ENCODE peak calls at places on chromosome 9, in six cellular contexts. K is kidney epithelial cell, N is choroid plexus epithelial cell, I is epithelial cell of esophagus, L is stomach, Z is foreskin fibroblast. J is an unnamed sample.

GRCh38 chr9:88313364-88314220 is 74.7 kb upstream of the SPIN1 start:
- DNase-seq in K (no peak), I (no peak), L (no peak), N (no peak), Z (no peak), J (no peak)

GRCh38 chr9:7862170-7862569 is 62.6 kb upstream of the DMAC1 start:
- DNase-seq in N (no peak), L (no peak), K (no peak), I (peak; percentile 11), Z (no peak), J (no peak)

GRCh38 chr9:124290053-124290581 is 32.4 kb downstream of the NEK6 start:
- DNase-seq in L (peak; percentile 47), Z (no peak), N (no peak), K (no peak), I (no peak), J (no peak)

GRCh38 chr9:137296214-137297059 is 5.6 kb downstream of the NRARP start:
- DNase-seq in L (peak; percentile 67), I (peak; percentile 38), K (no peak), Z (no peak), N (peak; percentile 84), J (peak; percentile 56)

GRCh38 chr9:115524467-115525059 is 406.6 kb upstream of the TNC start:
- DNase-seq in I (peak; percentile 74), K (peak; percentile 34), N (peak; percentile 81), Z (peak; percentile 56), L (no peak), J (peak; percentile 79)

GRCh38 chr9:26470287-26470686 is 422.3 kb downstream of the CAAP1 start:
- DNase-seq in L (no peak), Z (no peak), I (no peak), K (no peak), N (no peak), J (no peak)

GRCh38 chr9:38118862-38119435 is 49.9 kb upstream of the SHB start:
- DNase-seq in N (no peak), Z (no peak), I (no peak), K (no peak), L (no peak), J (no peak)

GRCh38 chr9:112894699-112895098 is 4.0 kb upstream of the SLC46A2 start:
- DNase-seq in I (no peak), N (no peak), Z (no peak), L (no peak), K (no peak), J (no peak)

GRCh38 chr9:123420560-123421210 is 64.7 kb downstream of the CRB2 start:
- DNase-seq in Z (no peak), K (no peak), I (no peak), L (no peak), N (no peak), J (no peak)

GRCh38 chr9:87725356-87725899 is 491 bp upstream of the CTSL start:
- DNase-seq in K (no peak), Z (no peak), N (peak; percentile 61), L (no peak), I (peak; percentile 6), J (no peak)

GRCh38 chr9:75047506-75047905 is 19.4 kb upstream of the CARNMT1 start:
- DNase-seq in L (no peak), I (no peak), Z (no peak), N (no peak), K (no peak), J (no peak)

GRCh38 chr9:112273826-112274225 is 59.6 kb downstream of the PTBP3 start:
- DNase-seq in N (no peak), I (no peak), L (no peak), K (no peak), Z (no peak), J (no peak)

GRCh38 chr9:105052346-105052745 is 124.4 kb upstream of the ABCA1 start:
- DNase-seq in L (no peak), Z (no peak), K (no peak), I (no peak), N (no peak), J (no peak)

GRCh38 chr9:113573303-113573958 is 109.9 kb downstream of the RGS3 start:
- DNase-seq in Z (no peak), K (no peak), I (no peak), N (no peak), L (no peak), J (no peak)

GRCh38 chr9:128920381-128921058 is at the start of gene PHYHD1:
- DNase-seq in Z (peak; percentile 93), I (peak; percentile 64), L (peak; percentile 67), K (no peak), N (peak; percentile 20), J (peak; percentile 53)

GRCh38 chr9:83599071-83599470 is 23.9 kb upstream of the IDNK start:
- DNase-seq in N (no peak), I (no peak), L (no peak), K (no peak), Z (peak; percentile 39), J (no peak)

GRCh38 chr9:90894956-90895687 is 93.5 kb downstream of the SYK start:
- DNase-seq in N (peak; percentile 35), I (no peak), Z (no peak), L (no peak), K (no peak), J (no peak)

GRCh38 chr9:100324594-100325200 is 28.0 kb downstream of the TEX10 start:
- DNase-seq in L (no peak), K (peak; percentile 28), Z (no peak), I (peak; percentile 52), N (peak; percentile 82), J (peak; percentile 61)

GRCh38 chr9:81574399-81574798 is 114.9 kb downstream of the TLE1 start:
- DNase-seq in L (no peak), I (peak; percentile 15), K (peak; percentile 89), Z (no peak), N (peak; percentile 30), J (peak; percentile 76)

GRCh38 chr9:38043931-38044623 is 24.9 kb downstream of the SHB start:
- DNase-seq in I (peak; percentile 46), L (peak; percentile 71), K (no peak), Z (no peak), N (no peak), J (no peak)

GRCh38 chr9:137524161-137524560 is 26.0 kb downstream of the PNPLA7 start:
- DNase-seq in L (no peak), K (no peak), Z (no peak), N (no peak), I (no peak), J (no peak)

GRCh38 chr9:93368437-93368836 is 83.0 kb upstream of the FAM120A start:
- DNase-seq in L (no peak), I (no peak), N (no peak), K (no peak), Z (no peak), J (no peak)

GRCh38 chr9:111163738-111164399 is 125.6 kb upstream of the LPAR1 start:
- DNase-seq in Z (peak; percentile 41), I (no peak), K (peak; percentile 45), L (no peak), N (peak; percentile 24), J (no peak)

GRCh38 chr9:92327283-92327850 is 1.6 kb downstream of the CENPP start:
- DNase-seq in K (no peak), Z (no peak), I (peak; percentile 77), L (no peak), N (no peak), J (no peak)

GRCh38 chr9:92325991-92326500 is 293 bp downstream of the CENPP start:
- DNase-seq in N (no peak), K (no peak), Z (no peak), L (no peak), I (peak; percentile 20), J (no peak)

GRCh38 chr9:92324889-92325268 is 271 bp downstream of the NOL8 start:
- DNase-seq in K (no peak), L (no peak), N (no peak), I (no peak), Z (peak; percentile 14), J (no peak)

GRCh38 chr9:92325269-92325990 is at the start of the genes CENPP and NOL8:
- DNase-seq in N (peak; percentile 92), K (peak; percentile 43), Z (peak; percentile 83), L (peak; percentile 82), I (peak; percentile 92), J (peak; percentile 96)

GRCh38 chr9:92328225-92328624 is 2.5 kb downstream of the CENPP start:
- DNase-seq in N (peak; percentile 89), I (peak; percentile 48), Z (peak; percentile 66), K (no peak), L (no peak), J (peak; percentile 68)
- TF ChIP-seq CTCF in N (peak; percentile 65), I (peak; percentile 44), Z (peak; percentile 40), K (no peak), L (no peak), J (peak; percentile 39)

GRCh38 chr9:99104459-99105151 is at the start of gene TGFBR1:
- DNase-seq in Z (peak; percentile 89), I (peak; percentile 96), L (peak; percentile 94), K (peak; percentile 49), N (peak; percentile 91), J (peak; percentile 94)

GRCh38 chr9:99103909-99104458 is 929 bp upstream of the TGFBR1 start:
- DNase-seq in K (no peak), Z (peak; percentile 53), N (peak; percentile 52), L (no peak), I (peak; percentile 64), J (no peak)

GRCh38 chr9:99103054-99103453 is 1.9 kb upstream of the TGFBR1 start:
- DNase-seq in N (no peak), I (peak; percentile 93), K (peak; percentile 47), L (no peak), Z (no peak), J (no peak)

GRCh38 chr9:99101812-99102211 is 3.1 kb upstream of the TGFBR1 start:
- DNase-seq in Z (no peak), K (no peak), N (no peak), I (no peak), L (no peak), J (no peak)

GRCh38 chr9:99103505-99103904 is 1.4 kb upstream of the TGFBR1 start:
- DNase-seq in L (no peak), N (no peak), K (no peak), Z (no peak), I (peak; percentile 24), J (no peak)
- H3K4me3 ChIP-seq in L (no peak overlapping the region), N (no peak overlapping the region), K (no peak overlapping the region), Z (peak overlapping the region; percentile 65), I (no peak overlapping the region), J (no peak overlapping the region)

GRCh38 chr9:132074736-132075135 is 4.9 kb downstream of the MED27 start:
- DNase-seq in Z (peak; percentile 65), N (peak; percentile 73), L (no peak), I (no peak), K (no peak), J (peak; percentile 79)
- TF ChIP-seq CTCF in Z (no peak), N (no peak), L (no peak), I (no peak), K (no peak), J (no peak)

GRCh38 chr9:78573669-78574068 is 276.7 kb downstream of the PSAT1 start:
- DNase-seq in N (no peak), Z (no peak), K (no peak), I (no peak), L (no peak), J (no peak)

GRCh38 chr9:78575041-78575440 is 278.1 kb downstream of the PSAT1 start:
- DNase-seq in Z (no peak), N (no peak), K (no peak), I (no peak), L (no peak), J (no peak)

GRCh38 chr9:78573205-78573604 is 276.3 kb downstream of the PSAT1 start:
- DNase-seq in N (no peak), K (no peak), L (no peak), Z (no peak), I (no peak), J (no peak)

GRCh38 chr9:78575791-78576190 is 278.9 kb downstream of the PSAT1 start:
- DNase-seq in I (no peak), K (no peak), L (no peak), Z (no peak), N (no peak), J (no peak)

GRCh38 chr9:78574354-78575036 is 277.6 kb downstream of the PSAT1 start:
- DNase-seq in N (no peak), Z (no peak), K (no peak), L (no peak), I (peak; percentile 20), J (peak; percentile 44)
- H3K4me3 ChIP-seq in N (no peak overlapping the region), Z (no peak overlapping the region), K (no peak overlapping the region), L (no peak overlapping the region), I (no peak overlapping the region), J (no peak overlapping the region)

J was measured in astrocyte of the spinal cord.